ENCODE peak calls at places on chromosomes 16 and 17, in four cellular contexts. M is neural progenitor cell, F is HCT116, P is OCI-LY7. G is an unnamed sample. For H3K79me2, the result is how much of the 10 kb centered on the place peaks cover.

GRCh38 chr17:42796066-42796758 is 2.3 kb downstream of the COA3 start:
- DNase-seq in P (no peak), M (no peak), F (no peak), G (no peak)

GRCh38 chr16:31876955-31877828 is 3.6 kb downstream of the ZNF267 start:
- DNase-seq in M (no peak), F (no peak), P (no peak), G (peak)

GRCh38 chr17:2042355-2042929 is 620 bp downstream of the OVCA2 start:
- DNase-seq in M (peak), P (no peak), F (no peak), G (no peak)

GRCh38 chr17:65987988-65988387 is 203.9 kb downstream of the CEP112 start:
- DNase-seq in P (peak), F (peak), M (peak), G (peak)

GRCh38 chr17:37743875-37744632 is 805 bp downstream of the HNF1B start:
- DNase-seq in F (no peak), M (peak), P (no peak), G (peak)

GRCh38 chr16:70250748-70251650 is 741 bp downstream of the EXOSC6 start:
- DNase-seq in F (no peak), M (peak), P (no peak), G (peak)

GRCh38 chr16:10575506-10576130 is 4.8 kb downstream of the EMP2 start:
- DNase-seq in M (no peak), P (no peak), F (no peak), G (no peak)

GRCh38 chr16:77834600-77834963 is 46.2 kb downstream of the VAT1L start:
- DNase-seq in F (no peak), M (no peak), P (no peak), G (no peak)

GRCh38 chr17:935485-935884 is 44.1 kb downstream of the NXN start:
- DNase-seq in P (no peak), M (no peak), F (peak), G (peak)

GRCh38 chr16:17937003-17937402 is 399.5 kb downstream of the NPIPA8 start:
- DNase-seq in M (no peak), F (no peak), P (no peak), G (no peak)

GRCh38 chr17:42521666-42522262 is 14.3 kb upstream of the NAGLU start:
- DNase-seq in M (no peak), F (no peak), P (no peak), G (no peak)

GRCh38 chr17:50689956-50690886 is 17.5 kb downstream of the ANKRD40 start:
- DNase-seq in M (peak), F (no peak), P (no peak), G (peak)

GRCh38 chr17:57507828-57508227 is 237.3 kb downstream of the CCDC182 start:
- DNase-seq in F (no peak), P (no peak), M (no peak), G (no peak)
- H3K79me2 ChIP-seq in F (under half), P (under half), M (half or more), G (under half)

GRCh38 chr16:2511128-2511785 is 2.5 kb upstream of the ATP6V0C start:
- DNase-seq in P (no peak), M (peak), F (no peak), G (no peak)
- TF ChIP-seq EZH2phosphoT487 in P (no peak), M (no peak), F (no peak), G (no peak)

GRCh38 chr16:85530370-85530739 is 82.8 kb upstream of the GSE1 start:
- DNase-seq in F (no peak), M (no peak), P (no peak), G (no peak)
- H3K79me2 ChIP-seq in F (under half), M (under half), P (under half), G (under half)

GRCh38 chr16:30359871-30360170 is 4.7 kb upstream of the CD2BP2 start:
- DNase-seq in P (no peak), F (no peak), M (no peak), G (no peak)

GRCh38 chr16:30357715-30358576 is 2.8 kb upstream of the CD2BP2 start:
- DNase-seq in M (no peak), F (no peak), P (no peak), G (no peak)

GRCh38 chr16:30358577-30358936 is 3.4 kb upstream of the CD2BP2 start:
- DNase-seq in M (no peak), F (no peak), P (no peak), G (no peak)

GRCh38 chr16:30361180-30361579 is 6.1 kb upstream of the CD2BP2 start:
- DNase-seq in P (no peak), M (no peak), F (no peak), G (no peak)

GRCh38 chr16:30358990-30359870 is 4.1 kb upstream of the CD2BP2 start:
- DNase-seq in P (no peak), M (no peak), F (no peak), G (no peak)
- TF ChIP-seq EZH2phosphoT487 in P (no peak), M (no peak), F (no peak), G (no peak)

GRCh38 chr17:68302066-68302564 is 10.8 kb downstream of the ARSG start:
- DNase-seq in F (no peak), M (no peak), P (no peak), G (no peak)

GRCh38 chr17:68302666-68303065 is 11.4 kb downstream of the ARSG start:
- DNase-seq in M (no peak), F (no peak), P (no peak), G (no peak)

GRCh38 chr17:68301438-68301959 is 10.2 kb downstream of the ARSG start:
- DNase-seq in P (no peak), F (no peak), M (peak), G (no peak)

GRCh38 chr17:68307443-68307842 is 16.1 kb downstream of the ARSG start:
- DNase-seq in P (no peak), M (no peak), F (no peak), G (no peak)

DNA sequence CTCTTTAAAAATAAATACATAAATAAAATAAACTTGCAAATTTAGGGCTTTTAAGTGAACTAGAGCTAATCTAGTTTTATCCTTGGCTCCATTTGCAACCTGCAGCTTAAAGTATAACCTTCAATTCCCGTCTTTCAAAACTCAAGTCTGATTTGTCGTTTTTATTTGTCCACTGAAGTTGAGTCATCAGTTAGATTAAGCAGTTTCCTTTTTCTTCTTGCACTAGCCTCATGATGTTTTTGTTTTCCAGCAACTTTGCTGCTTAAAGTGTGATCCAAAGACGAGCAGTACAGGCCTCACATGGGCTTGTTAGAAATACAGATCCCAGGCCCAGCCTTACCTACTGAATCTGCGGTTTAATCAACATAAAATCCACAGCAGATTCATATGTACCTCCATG is 13.8 kb downstream of the ARSG start:
- DNase-seq in M (no peak), F (no peak), P (no peak), G (peak)
- H3K79me2 ChIP-seq in M (under half), F (under half), P (under half), G (under half)

GRCh38 chr17:59757881-59758385 is 50.5 kb downstream of the VMP1 start:
- DNase-seq in P (no peak), F (no peak), M (no peak), G (no peak)
- TF ChIP-seq EZH2phosphoT487 in P (no peak), F (no peak), M (no peak), G (no peak)

DNA sequence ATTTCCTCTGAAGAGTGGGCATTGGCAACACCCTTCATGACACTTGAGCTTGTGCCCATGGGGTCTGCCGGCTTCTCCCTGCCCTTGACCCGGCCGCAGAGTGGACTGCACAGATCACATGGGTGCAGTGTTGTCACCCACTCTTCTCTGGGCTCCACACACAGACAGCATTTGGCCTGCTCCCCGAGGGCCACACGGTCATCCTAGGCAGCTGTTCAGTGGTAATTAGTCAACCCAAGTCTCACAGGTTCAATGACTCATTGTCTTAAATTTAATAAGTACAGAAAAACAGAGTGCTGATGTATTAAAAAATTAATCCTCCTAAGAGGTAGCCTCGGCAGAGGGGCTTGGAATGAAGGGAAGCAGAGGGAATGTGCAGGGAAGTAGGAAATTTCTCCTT is 204.8 kb downstream of the MSI2 start:
- DNase-seq in M (no peak), P (no peak), F (no peak), G (no peak)
- H3K79me2 ChIP-seq in M (half or more), P (under half), F (under half), G (under half)

GRCh38 chr17:57965521-57966160 is 10.4 kb upstream of the CUEDC1 start:
- DNase-seq in P (no peak), M (no peak), F (no peak), G (no peak)
- TF ChIP-seq EZH2phosphoT487 in P (no peak), M (no peak), F (no peak), G (no peak)

GRCh38 chr16:89100601-89101302 is 7.1 kb downstream of the ACSF3 start:
- DNase-seq in M (no peak), F (no peak), P (no peak), G (no peak)

GRCh38 chr16:89102777-89103073 is 9.1 kb downstream of the ACSF3 start:
- DNase-seq in M (no peak), P (no peak), F (no peak), G (no peak)

GRCh38 chr16:89101303-89102034 is 7.8 kb downstream of the ACSF3 start:
- DNase-seq in M (no peak), F (no peak), P (no peak), G (no peak)

GRCh38 chr16:89103156-89103555 is 9.5 kb downstream of the ACSF3 start:
- DNase-seq in P (no peak), F (no peak), M (no peak), G (no peak)

GRCh38 chr16:89102035-89102776 is 8.6 kb downstream of the ACSF3 start:
- DNase-seq in M (no peak), F (no peak), P (no peak), G (no peak)
- H3K79me2 ChIP-seq in M (under half), F (under half), P (under half), G (under half)

GRCh38 chr17:32568673-32569072 is 81.9 kb downstream of the CDK5R1 start:
- DNase-seq in P (no peak), M (no peak), F (no peak), G (no peak)
- TF ChIP-seq EZH2phosphoT487 in P (no peak), M (no peak), F (no peak), G (no peak)